ENCODE peak calls at places on chromosomes 3 and 15, in ten cellular contexts. One of them, this sample, is unnamed. For H3K4me1, the result is how much of the 10 kb centered on the place peaks cover.

GRCh38 chr3:115340586-115340985 is 193.5 kb upstream of the ZBTB20 start:
- DNase-seq in right atrium auricular region: no peak
- DNase-seq in PC-3: no peak
- DNase-seq in A673: no peak
- DNase-seq in CD8-positive, alpha-beta T cell: no peak
- DNase-seq in tibial nerve: no peak
- DNase-seq in psoas muscle: no peak
- DNase-seq in ovary: no peak
- DNase-seq in ascending aorta: no peak
- DNase-seq in heart right ventricle: no peak
- DNase-seq in this sample: no peak

GRCh38 chr3:8443829-8444791 is 57.5 kb upstream of the LMCD1 start:
- DNase-seq in right atrium auricular region: peak
- DNase-seq in PC-3: peak
- DNase-seq in A673: peak
- DNase-seq in CD8-positive, alpha-beta T cell: no peak
- DNase-seq in tibial nerve: peak
- DNase-seq in psoas muscle: peak
- DNase-seq in ovary: peak
- DNase-seq in ascending aorta: peak
- DNase-seq in heart right ventricle: peak
- DNase-seq in this sample: peak

GRCh38 chr3:12287727-12288465 is 974 bp upstream of the PPARG start:
- DNase-seq in right atrium auricular region: no peak
- DNase-seq in PC-3: peak
- DNase-seq in A673: no peak
- DNase-seq in CD8-positive, alpha-beta T cell: no peak
- DNase-seq in tibial nerve: no peak
- DNase-seq in psoas muscle: peak
- DNase-seq in ovary: peak
- DNase-seq in ascending aorta: no peak
- DNase-seq in heart right ventricle: peak
- DNase-seq in this sample: no peak

GRCh38 chr3:191721983-191722382 is 261.0 kb downstream of the PYDC2 start:
- DNase-seq in right atrium auricular region: no peak
- DNase-seq in PC-3: peak
- DNase-seq in A673: no peak
- DNase-seq in CD8-positive, alpha-beta T cell: no peak
- DNase-seq in tibial nerve: no peak
- DNase-seq in psoas muscle: no peak
- DNase-seq in ovary: no peak
- DNase-seq in ascending aorta: no peak
- DNase-seq in heart right ventricle: no peak
- DNase-seq in this sample: no peak

GRCh38 chr3:134601539-134602439 is 49.0 kb downstream of the KY start:
- DNase-seq in right atrium auricular region: no peak
- DNase-seq in PC-3: no peak
- DNase-seq in A673: no peak
- DNase-seq in CD8-positive, alpha-beta T cell: no peak
- DNase-seq in tibial nerve: no peak
- DNase-seq in psoas muscle: no peak
- DNase-seq in ovary: peak
- DNase-seq in ascending aorta: no peak
- DNase-seq in heart right ventricle: no peak
- DNase-seq in this sample: no peak

GRCh38 chr3:8752832-8753231 is 16.6 kb downstream of the OXTR start:
- DNase-seq in right atrium auricular region: no peak
- DNase-seq in PC-3: no peak
- DNase-seq in A673: no peak
- DNase-seq in CD8-positive, alpha-beta T cell: no peak
- DNase-seq in tibial nerve: no peak
- DNase-seq in psoas muscle: no peak
- DNase-seq in ovary: no peak
- DNase-seq in ascending aorta: no peak
- DNase-seq in heart right ventricle: no peak
- DNase-seq in this sample: no peak

GRCh38 chr3:55567615-55568014 is 80.5 kb upstream of the WNT5A start:
- DNase-seq in right atrium auricular region: no peak
- DNase-seq in PC-3: no peak
- DNase-seq in A673: no peak
- DNase-seq in CD8-positive, alpha-beta T cell: no peak
- DNase-seq in tibial nerve: no peak
- DNase-seq in psoas muscle: no peak
- DNase-seq in ovary: no peak
- DNase-seq in ascending aorta: no peak
- DNase-seq in heart right ventricle: no peak
- DNase-seq in this sample: no peak

GRCh38 chr3:104873331-104873730 is 493.4 kb upstream of the ALCAM start:
- DNase-seq in right atrium auricular region: no peak
- DNase-seq in PC-3: peak
- DNase-seq in A673: no peak
- DNase-seq in CD8-positive, alpha-beta T cell: no peak
- DNase-seq in tibial nerve: no peak
- DNase-seq in psoas muscle: no peak
- DNase-seq in ovary: no peak
- DNase-seq in ascending aorta: no peak
- DNase-seq in heart right ventricle: no peak
- DNase-seq in this sample: no peak

GRCh38 chr3:128849776-128850542 is 29.5 kb upstream of the ACAD9 start:
- DNase-seq in right atrium auricular region: no peak
- DNase-seq in PC-3: peak
- DNase-seq in A673: no peak
- DNase-seq in CD8-positive, alpha-beta T cell: no peak
- DNase-seq in tibial nerve: no peak
- DNase-seq in psoas muscle: no peak
- DNase-seq in ovary: no peak
- DNase-seq in ascending aorta: no peak
- DNase-seq in heart right ventricle: no peak
- DNase-seq in this sample: no peak

GRCh38 chr15:86445750-86446149 is 366.1 kb downstream of the AGBL1 start:
- DNase-seq in right atrium auricular region: no peak
- DNase-seq in PC-3: no peak
- DNase-seq in A673: no peak
- DNase-seq in CD8-positive, alpha-beta T cell: no peak
- DNase-seq in tibial nerve: no peak
- DNase-seq in psoas muscle: no peak
- DNase-seq in ovary: no peak
- DNase-seq in ascending aorta: no peak
- DNase-seq in heart right ventricle: no peak
- DNase-seq in this sample: no peak

DNA sequence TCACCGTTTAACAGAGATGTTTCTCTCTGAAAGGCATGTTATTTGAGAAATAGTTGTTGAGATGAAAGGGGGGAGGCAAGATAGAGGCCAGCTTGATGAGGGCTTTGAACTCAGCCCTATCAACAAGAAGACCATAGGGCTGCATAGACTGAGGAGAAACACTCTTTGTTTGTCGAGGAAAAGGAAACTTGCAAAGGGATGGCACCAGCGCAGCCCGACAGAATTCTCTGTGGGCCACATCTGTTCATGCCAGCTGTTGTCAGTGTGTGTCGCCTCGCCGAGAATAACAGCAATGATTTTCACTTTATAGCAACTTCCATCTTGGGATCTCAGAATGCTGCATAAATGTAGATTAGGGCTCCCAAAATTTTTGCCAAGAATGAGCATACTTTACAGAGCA is 478.3 kb upstream of the TPRG1 start:
- DNase-seq in right atrium auricular region: no peak
- DNase-seq in PC-3: no peak
- DNase-seq in A673: no peak
- DNase-seq in CD8-positive, alpha-beta T cell: no peak
- DNase-seq in tibial nerve: no peak
- DNase-seq in psoas muscle: no peak
- DNase-seq in ovary: no peak
- DNase-seq in ascending aorta: no peak
- DNase-seq in heart right ventricle: no peak
- DNase-seq in this sample: no peak
- H3K4me1 ChIP-seq in right atrium auricular region: under half
- H3K4me1 ChIP-seq in PC-3: under half
- H3K4me1 ChIP-seq in A673: under half
- H3K4me1 ChIP-seq in CD8-positive, alpha-beta T cell: under half
- H3K4me1 ChIP-seq in tibial nerve: under half
- H3K4me1 ChIP-seq in psoas muscle: under half
- H3K4me1 ChIP-seq in ovary: under half
- H3K4me1 ChIP-seq in ascending aorta: under half
- H3K4me1 ChIP-seq in heart right ventricle: under half
- H3K4me1 ChIP-seq in this sample: under half

DNA sequence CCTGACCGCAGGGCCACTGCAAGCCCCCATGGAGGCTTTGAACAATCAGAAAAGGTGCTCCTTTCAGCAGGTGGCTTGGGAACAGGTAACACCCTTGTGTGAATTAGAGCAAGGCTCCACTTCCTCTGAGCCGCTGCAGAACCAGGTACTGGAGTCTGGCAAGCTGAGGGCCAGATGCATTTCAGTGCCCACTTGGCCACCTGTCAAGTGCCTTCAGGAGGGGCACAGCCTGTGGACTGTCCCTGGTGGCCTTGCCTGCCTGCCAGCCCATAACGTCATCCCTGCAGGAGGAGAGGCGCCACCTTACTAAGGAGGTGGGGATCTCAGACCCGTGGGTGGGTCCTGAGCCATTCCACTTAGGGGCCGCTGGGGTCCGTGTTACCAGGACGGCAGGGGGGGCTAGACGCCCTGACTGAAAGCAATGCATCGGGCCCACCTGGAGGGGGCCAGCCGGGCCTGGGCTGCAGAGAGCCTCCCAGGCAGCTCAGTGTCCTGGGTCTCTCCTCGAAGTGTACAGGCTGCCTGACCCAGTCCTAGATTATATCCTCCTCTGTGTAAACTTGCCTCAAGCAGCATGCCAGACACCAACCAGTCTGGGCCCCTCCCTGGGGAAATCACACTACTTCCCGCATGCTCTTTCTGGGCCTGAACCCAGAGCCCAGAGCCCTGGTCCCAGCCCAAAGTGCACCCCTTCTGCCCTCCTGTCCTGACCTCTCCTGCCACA is 16.1 kb downstream of the SPTBN5 start:
- DNase-seq in right atrium auricular region: no peak
- DNase-seq in PC-3: no peak
- DNase-seq in A673: no peak
- DNase-seq in CD8-positive, alpha-beta T cell: no peak
- DNase-seq in tibial nerve: no peak
- DNase-seq in psoas muscle: no peak
- DNase-seq in ovary: no peak
- DNase-seq in ascending aorta: no peak
- DNase-seq in heart right ventricle: no peak
- DNase-seq in this sample: no peak
- TF ChIP-seq CTCF in right atrium auricular region: no peak
- TF ChIP-seq CTCF in PC-3: no peak
- TF ChIP-seq CTCF in A673: no peak
- TF ChIP-seq CTCF in CD8-positive, alpha-beta T cell: no peak
- TF ChIP-seq CTCF in tibial nerve: no peak
- TF ChIP-seq CTCF in psoas muscle: no peak
- TF ChIP-seq CTCF in ovary: no peak
- TF ChIP-seq CTCF in ascending aorta: no peak
- TF ChIP-seq CTCF in heart right ventricle: no peak
- TF ChIP-seq CTCF in this sample: no peak

GRCh38 chr3:127016043-127016343 is 33.1 kb downstream of the PLXNA1 start:
- DNase-seq in right atrium auricular region: no peak
- DNase-seq in PC-3: no peak
- DNase-seq in A673: no peak
- DNase-seq in CD8-positive, alpha-beta T cell: no peak
- DNase-seq in tibial nerve: no peak
- DNase-seq in psoas muscle: no peak
- DNase-seq in ovary: no peak
- DNase-seq in ascending aorta: peak
- DNase-seq in heart right ventricle: no peak
- DNase-seq in this sample: peak

GRCh38 chr3:127013758-127014535 is 31.0 kb downstream of the PLXNA1 start:
- DNase-seq in right atrium auricular region: no peak
- DNase-seq in PC-3: no peak
- DNase-seq in A673: no peak
- DNase-seq in CD8-positive, alpha-beta T cell: no peak
- DNase-seq in tibial nerve: no peak
- DNase-seq in psoas muscle: no peak
- DNase-seq in ovary: no peak
- DNase-seq in ascending aorta: no peak
- DNase-seq in heart right ventricle: no peak
- DNase-seq in this sample: no peak

GRCh38 chr3:127014536-127015281 is 31.8 kb downstream of the PLXNA1 start:
- DNase-seq in right atrium auricular region: no peak
- DNase-seq in PC-3: no peak
- DNase-seq in A673: no peak
- DNase-seq in CD8-positive, alpha-beta T cell: no peak
- DNase-seq in tibial nerve: no peak
- DNase-seq in psoas muscle: no peak
- DNase-seq in ovary: no peak
- DNase-seq in ascending aorta: no peak
- DNase-seq in heart right ventricle: no peak
- DNase-seq in this sample: no peak

GRCh38 chr3:127016461-127016860 is 33.5 kb downstream of the PLXNA1 start:
- DNase-seq in right atrium auricular region: no peak
- DNase-seq in PC-3: no peak
- DNase-seq in A673: no peak
- DNase-seq in CD8-positive, alpha-beta T cell: no peak
- DNase-seq in tibial nerve: no peak
- DNase-seq in psoas muscle: no peak
- DNase-seq in ovary: no peak
- DNase-seq in ascending aorta: no peak
- DNase-seq in heart right ventricle: no peak
- DNase-seq in this sample: no peak

DNA sequence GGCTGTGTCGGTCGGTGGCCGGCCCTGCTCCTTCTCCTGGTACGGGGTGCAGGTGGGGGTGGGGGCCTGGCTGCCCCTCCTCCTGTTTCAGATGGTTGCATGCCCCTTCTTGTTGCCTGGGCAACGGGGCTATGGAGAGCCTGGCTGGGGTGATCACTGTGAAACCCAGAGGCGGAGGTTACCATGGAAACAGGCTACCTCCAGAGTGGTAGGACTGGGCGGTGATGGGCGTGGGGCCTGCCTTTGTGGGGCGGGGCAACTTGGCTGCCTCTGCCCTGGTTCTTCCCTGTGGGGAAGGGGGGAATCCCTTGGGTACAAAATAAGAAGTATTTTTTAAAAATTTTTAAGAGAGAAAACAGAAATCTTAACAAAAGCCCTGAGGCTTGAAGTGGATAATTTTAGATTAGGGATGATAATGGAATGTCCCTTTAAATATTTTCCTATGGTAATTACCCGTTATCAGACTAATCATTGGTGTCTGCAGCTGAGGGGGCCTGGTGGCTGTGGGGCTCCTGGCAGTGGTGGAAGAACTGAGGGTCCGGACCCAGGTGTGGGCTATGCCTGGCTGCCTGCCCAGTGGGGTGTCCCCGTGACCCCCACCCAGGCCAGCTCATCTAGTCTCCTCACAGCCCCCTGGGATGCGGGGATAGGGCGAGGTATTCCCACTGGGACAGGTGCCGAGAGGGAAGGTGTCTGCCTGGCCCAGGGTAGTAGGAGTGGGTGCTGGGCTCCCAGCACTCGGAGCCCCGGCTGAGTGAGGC is 32.5 kb downstream of the PLXNA1 start:
- DNase-seq in right atrium auricular region: no peak
- DNase-seq in PC-3: no peak
- DNase-seq in A673: no peak
- DNase-seq in CD8-positive, alpha-beta T cell: no peak
- DNase-seq in tibial nerve: no peak
- DNase-seq in psoas muscle: no peak
- DNase-seq in ovary: no peak
- DNase-seq in ascending aorta: no peak
- DNase-seq in heart right ventricle: no peak
- DNase-seq in this sample: no peak
- H3K4me1 ChIP-seq in right atrium auricular region: under half
- H3K4me1 ChIP-seq in PC-3: under half
- H3K4me1 ChIP-seq in A673: under half
- H3K4me1 ChIP-seq in CD8-positive, alpha-beta T cell: under half
- H3K4me1 ChIP-seq in tibial nerve: under half
- H3K4me1 ChIP-seq in psoas muscle: under half
- H3K4me1 ChIP-seq in ovary: under half
- H3K4me1 ChIP-seq in ascending aorta: half or more
- H3K4me1 ChIP-seq in heart right ventricle: under half
- H3K4me1 ChIP-seq in this sample: under half

GRCh38 chr3:172321035-172321434 is 127.2 kb downstream of the GHSR start:
- DNase-seq in right atrium auricular region: no peak
- DNase-seq in PC-3: no peak
- DNase-seq in A673: no peak
- DNase-seq in CD8-positive, alpha-beta T cell: no peak
- DNase-seq in tibial nerve: no peak
- DNase-seq in psoas muscle: no peak
- DNase-seq in ovary: no peak
- DNase-seq in ascending aorta: no peak
- DNase-seq in heart right ventricle: no peak
- DNase-seq in this sample: no peak
- TF ChIP-seq CTCF in right atrium auricular region: no peak
- TF ChIP-seq CTCF in PC-3: no peak
- TF ChIP-seq CTCF in A673: no peak
- TF ChIP-seq CTCF in CD8-positive, alpha-beta T cell: no peak
- TF ChIP-seq CTCF in tibial nerve: no peak
- TF ChIP-seq CTCF in psoas muscle: peak
- TF ChIP-seq CTCF in ovary: no peak
- TF ChIP-seq CTCF in ascending aorta: no peak
- TF ChIP-seq CTCF in heart right ventricle: peak
- TF ChIP-seq CTCF in this sample: peak

This sample was measured in tibial artery.